ENCODE peak calls at places on chromosomes 11 and 22, in seven cellular contexts. One of them, this sample, is unnamed.

GRCh38 chr11:111452146-111452545 is 60.0 kb downstream of the BTG4 start:
- DNase-seq in C1 segment of cervical spinal cord: no peak
- DNase-seq in cardiac fibroblast: no peak
- DNase-seq in HEK293T: no peak
- DNase-seq in hepatocyte: no peak
- DNase-seq in activated T-cell treated with anti-CD3 and anti-CD28 coated beads, Interleukin-2, amount 50 U/mL, for 1 hour: no peak
- DNase-seq in GM23248: peak; percentile 76
- DNase-seq in this sample: no peak

GRCh38 chr11:12421386-12421785 is 44.0 kb downstream of the PARVA start:
- DNase-seq in HEK293T: no peak
- DNase-seq in C1 segment of cervical spinal cord: no peak
- DNase-seq in GM23248: no peak
- DNase-seq in activated T-cell treated with anti-CD3 and anti-CD28 coated beads, Interleukin-2, amount 50 U/mL, for 1 hour: no peak
- DNase-seq in hepatocyte: no peak
- DNase-seq in cardiac fibroblast: no peak
- DNase-seq in this sample: no peak

GRCh38 chr11:95318459-95318858 is 87.5 kb upstream of the SESN3 start:
- DNase-seq in HEK293T: no peak
- DNase-seq in cardiac fibroblast: peak; percentile 40
- DNase-seq in hepatocyte: no peak
- DNase-seq in GM23248: no peak
- DNase-seq in C1 segment of cervical spinal cord: no peak
- DNase-seq in activated T-cell treated with anti-CD3 and anti-CD28 coated beads, Interleukin-2, amount 50 U/mL, for 1 hour: no peak
- DNase-seq in this sample: no peak

GRCh38 chr11:66986178-66986545 is 11.1 kb downstream of the C11orf86 start:
- DNase-seq in GM23248: no peak
- DNase-seq in hepatocyte: no peak
- DNase-seq in C1 segment of cervical spinal cord: no peak
- DNase-seq in HEK293T: no peak
- DNase-seq in cardiac fibroblast: no peak
- DNase-seq in activated T-cell treated with anti-CD3 and anti-CD28 coated beads, Interleukin-2, amount 50 U/mL, for 1 hour: no peak
- DNase-seq in this sample: no peak

GRCh38 chr11:65588199-65589054 is 7.2 kb downstream of the KCNK7 start:
- DNase-seq in C1 segment of cervical spinal cord: no peak
- DNase-seq in hepatocyte: peak; percentile 73
- DNase-seq in HEK293T: peak; percentile 76
- DNase-seq in activated T-cell treated with anti-CD3 and anti-CD28 coated beads, Interleukin-2, amount 50 U/mL, for 1 hour: peak; percentile 75
- DNase-seq in cardiac fibroblast: peak; percentile 73
- DNase-seq in GM23248: peak; percentile 64
- DNase-seq in this sample: peak; percentile 75

GRCh38 chr11:64059339-64060176 is 23.8 kb downstream of the FLRT1 start:
- DNase-seq in C1 segment of cervical spinal cord: no peak
- DNase-seq in GM23248: no peak
- DNase-seq in hepatocyte: no peak
- DNase-seq in HEK293T: no peak
- DNase-seq in activated T-cell treated with anti-CD3 and anti-CD28 coated beads, Interleukin-2, amount 50 U/mL, for 1 hour: no peak
- DNase-seq in cardiac fibroblast: no peak
- DNase-seq in this sample: no peak

GRCh38 chr22:19469421-19469820 is 9.6 kb downstream of the UFD1 start:
- DNase-seq in hepatocyte: no peak
- DNase-seq in GM23248: no peak
- DNase-seq in cardiac fibroblast: no peak
- DNase-seq in C1 segment of cervical spinal cord: no peak
- DNase-seq in activated T-cell treated with anti-CD3 and anti-CD28 coated beads, Interleukin-2, amount 50 U/mL, for 1 hour: no peak
- DNase-seq in HEK293T: no peak
- DNase-seq in this sample: no peak

GRCh38 chr11:102111011-102111786 is 952 bp downstream of the YAP1 start:
- DNase-seq in GM23248: peak; percentile 89
- DNase-seq in hepatocyte: peak; percentile 96
- DNase-seq in C1 segment of cervical spinal cord: peak; percentile 37
- DNase-seq in cardiac fibroblast: peak; percentile 95
- DNase-seq in activated T-cell treated with anti-CD3 and anti-CD28 coated beads, Interleukin-2, amount 50 U/mL, for 1 hour: no peak
- DNase-seq in HEK293T: peak; percentile 69
- DNase-seq in this sample: peak; percentile 98

GRCh38 chr22:29069476-29069875 is 3.4 kb upstream of the KREMEN1 start:
- DNase-seq in C1 segment of cervical spinal cord: no peak
- DNase-seq in HEK293T: no peak
- DNase-seq in cardiac fibroblast: no peak
- DNase-seq in hepatocyte: no peak
- DNase-seq in GM23248: no peak
- DNase-seq in activated T-cell treated with anti-CD3 and anti-CD28 coated beads, Interleukin-2, amount 50 U/mL, for 1 hour: no peak
- DNase-seq in this sample: no peak

GRCh38 chr11:43758942-43759341 is 78.4 kb downstream of the HSD17B12 start:
- DNase-seq in cardiac fibroblast: no peak
- DNase-seq in HEK293T: no peak
- DNase-seq in activated T-cell treated with anti-CD3 and anti-CD28 coated beads, Interleukin-2, amount 50 U/mL, for 1 hour: no peak
- DNase-seq in hepatocyte: no peak
- DNase-seq in C1 segment of cervical spinal cord: no peak
- DNase-seq in GM23248: no peak
- DNase-seq in this sample: no peak

GRCh38 chr11:122100222-122101080 is 15.6 kb downstream of the BLID start:
- DNase-seq in GM23248: peak; percentile 85
- DNase-seq in cardiac fibroblast: peak; percentile 90
- DNase-seq in activated T-cell treated with anti-CD3 and anti-CD28 coated beads, Interleukin-2, amount 50 U/mL, for 1 hour: no peak
- DNase-seq in C1 segment of cervical spinal cord: peak; percentile 56
- DNase-seq in HEK293T: no peak
- DNase-seq in hepatocyte: peak; percentile 54
- DNase-seq in this sample: peak; percentile 75

GRCh38 chr22:47090591-47091240 is 328.3 kb downstream of the TBC1D22A start:
- DNase-seq in C1 segment of cervical spinal cord: no peak
- DNase-seq in activated T-cell treated with anti-CD3 and anti-CD28 coated beads, Interleukin-2, amount 50 U/mL, for 1 hour: peak; percentile 37
- DNase-seq in hepatocyte: peak; percentile 64
- DNase-seq in cardiac fibroblast: peak; percentile 64
- DNase-seq in HEK293T: no peak
- DNase-seq in GM23248: peak; percentile 47
- DNase-seq in this sample: peak; percentile 75

GRCh38 chr22:32204856-32205722 is at the start of gene RFPL2:
- DNase-seq in C1 segment of cervical spinal cord: no peak
- DNase-seq in activated T-cell treated with anti-CD3 and anti-CD28 coated beads, Interleukin-2, amount 50 U/mL, for 1 hour: peak; percentile 45
- DNase-seq in cardiac fibroblast: peak; percentile 8
- DNase-seq in GM23248: peak; percentile 5
- DNase-seq in hepatocyte: peak; percentile 90
- DNase-seq in HEK293T: peak; percentile 85
- DNase-seq in this sample: peak; percentile 94

GRCh38 chr22:19716041-19716828 is 1.9 kb downstream of the SEPTIN5 start:
- DNase-seq in C1 segment of cervical spinal cord: no peak
- DNase-seq in GM23248: no peak
- DNase-seq in activated T-cell treated with anti-CD3 and anti-CD28 coated beads, Interleukin-2, amount 50 U/mL, for 1 hour: no peak
- DNase-seq in HEK293T: no peak
- DNase-seq in cardiac fibroblast: no peak
- DNase-seq in hepatocyte: no peak
- DNase-seq in this sample: no peak

GRCh38 chr11:118608268-118609214 is 1.1 kb downstream of the PHLDB1 start:
- DNase-seq in HEK293T: peak; percentile 39
- DNase-seq in hepatocyte: peak; percentile 81
- DNase-seq in GM23248: peak; percentile 97
- DNase-seq in C1 segment of cervical spinal cord: no peak
- DNase-seq in activated T-cell treated with anti-CD3 and anti-CD28 coated beads, Interleukin-2, amount 50 U/mL, for 1 hour: peak; percentile 92
- DNase-seq in cardiac fibroblast: peak; percentile 92
- DNase-seq in this sample: peak; percentile 71

GRCh38 chr11:118572075-118572913 is at the start of gene ARCN1:
- DNase-seq in hepatocyte: peak; percentile 90
- DNase-seq in HEK293T: peak; percentile 80
- DNase-seq in activated T-cell treated with anti-CD3 and anti-CD28 coated beads, Interleukin-2, amount 50 U/mL, for 1 hour: peak; percentile 80
- DNase-seq in C1 segment of cervical spinal cord: peak; percentile 77
- DNase-seq in cardiac fibroblast: peak; percentile 84
- DNase-seq in GM23248: peak; percentile 91
- DNase-seq in this sample: peak; percentile 89

GRCh38 chr22:27685971-27686370 is 115.6 kb downstream of the MN1 start:
- DNase-seq in GM23248: no peak
- DNase-seq in cardiac fibroblast: no peak
- DNase-seq in hepatocyte: no peak
- DNase-seq in C1 segment of cervical spinal cord: no peak
- DNase-seq in HEK293T: no peak
- DNase-seq in activated T-cell treated with anti-CD3 and anti-CD28 coated beads, Interleukin-2, amount 50 U/mL, for 1 hour: no peak
- DNase-seq in this sample: no peak

This sample was measured in islet precursor cell.